ENCODE peak calls at places on chromosomes 5 and 9, in six cellular contexts. N, E, H, J, M and P are unnamed samples.

GRCh38 chr9:114314256-114314867 is 8.5 kb upstream of the ORM1 start:
- DNase-seq in H (no peak), E (no peak), N (no peak), M (no peak), J (no peak), P (no peak)

GRCh38 chr5:132466453-132467291 is 23.9 kb downstream of the IRF1 start:
- DNase-seq in M (no peak), H (peak), E (peak), J (no peak), N (peak), P (no peak)

GRCh38 chr5:153569036-153569435 is 78.6 kb downstream of the GRIA1 start:
- DNase-seq in J (no peak), E (peak), H (no peak), M (no peak), N (no peak), P (no peak)

GRCh38 chr9:135211524-135211890 is 124.0 kb downstream of the OLFM1 start:
- DNase-seq in N (no peak), M (no peak), J (no peak), H (no peak), E (no peak), P (no peak)

GRCh38 chr5:73983661-73984060 is 357.7 kb downstream of the ARHGEF28 start:
- DNase-seq in H (no peak), E (no peak), M (no peak), N (no peak), J (no peak), P (no peak)

GRCh38 chr9:136925414-136926153 is 19.0 kb downstream of the FBXW5 start:
- DNase-seq in M (no peak), J (no peak), E (no peak), N (no peak), H (no peak), P (no peak)

GRCh38 chr5:16539169-16539666 is 73.6 kb upstream of the ZNF622 start:
- DNase-seq in N (peak), M (no peak), J (no peak), E (peak), H (no peak), P (no peak)

GRCh38 chr9:82124090-82124489 is 135.5 kb downstream of the SPATA31D1 start:
- DNase-seq in M (no peak), J (no peak), E (peak), H (no peak), N (peak), P (no peak)

GRCh38 chr5:180291234-180291940 is 496 bp downstream of the MAPK9 start:
- DNase-seq in H (peak), E (peak), N (no peak), J (no peak), M (no peak), P (peak)

GRCh38 chr5:9207820-9208418 is 338.0 kb downstream of the SEMA5A start:
- DNase-seq in N (peak), J (no peak), M (no peak), H (peak), E (peak), P (no peak)